ENCODE peak calls at places on chromosomes 3 and 15, in five cellular contexts. X is WERI-Rb-1, E is PC-3, R is epithelial cell of esophagus, Y is AG04450. T is an unnamed sample.

GRCh38 chr3:111803123-111803593 is 55.9 kb upstream of the PHLDB2 start:
- DNase-seq in X (no peak), E (peak), R (peak), Y (peak), T (no peak)

GRCh38 chr3:83968386-83968785 is 990.4 kb upstream of the CADM2 start:
- DNase-seq in X (no peak), E (peak), R (no peak), Y (no peak), T (no peak)

GRCh38 chr15:48324949-48325348 is 6.3 kb upstream of the DUT start:
- DNase-seq in X (no peak), E (peak), R (no peak), Y (no peak), T (no peak)

GRCh38 chr3:15637131-15637951 is 35.8 kb downstream of the BTD start:
- DNase-seq in X (no peak), E (no peak), R (no peak), Y (no peak), T (no peak)

GRCh38 chr3:104437891-104438290 is 928.8 kb upstream of the ALCAM start:
- DNase-seq in X (no peak), E (peak), R (peak), Y (no peak), T (no peak)

GRCh38 chr3:194773666-194774455 is 88.2 kb downstream of the FAM43A start:
- DNase-seq in X (no peak), E (no peak), R (no peak), Y (no peak), T (no peak)

GRCh38 chr3:45906681-45907220 is 20.4 kb downstream of the CCR9 start:
- DNase-seq in X (peak), E (peak), R (peak), Y (peak), T (no peak)

GRCh38 chr3:197068077-197068476 is 38.5 kb upstream of the MELTF start:
- DNase-seq in X (no peak), E (no peak), R (no peak), Y (no peak), T (no peak)

GRCh38 chr15:41480396-41481140 is 13.1 kb upstream of the ITPKA start:
- DNase-seq in X (no peak), E (no peak), R (no peak), Y (no peak), T (no peak)

GRCh38 chr15:65903296-65904073 is 34.2 kb downstream of the RAB11A start:
- DNase-seq in X (no peak), E (peak), R (no peak), Y (no peak), T (no peak)

GRCh38 chr15:100681335-100681746 is 79.0 kb downstream of the ASB7 start:
- DNase-seq in X (no peak), E (no peak), R (peak), Y (no peak), T (no peak)

GRCh38 chr15:29268706-29269484 is 727 bp downstream of the NSMCE3 start:
- DNase-seq in X (peak), E (peak), R (peak), Y (no peak), T (peak)

GRCh38 chr3:119588112-119588511 is 8.8 kb downstream of the ADPRH start:
- DNase-seq in X (no peak), E (no peak), R (peak), Y (no peak), T (no peak)

GRCh38 chr3:120459196-120459595 is 8.4 kb upstream of the FSTL1 start:
- DNase-seq in X (no peak), E (no peak), R (no peak), Y (no peak), T (no peak)

GRCh38 chr3:25291524-25291923 is 136.5 kb upstream of the RARB start:
- DNase-seq in X (no peak), E (no peak), R (no peak), Y (no peak), T (no peak)

GRCh38 chr15:86611392-86612040 is 531.8 kb downstream of the AGBL1 start:
- DNase-seq in X (no peak), E (peak), R (peak), Y (no peak), T (no peak)

DNA sequence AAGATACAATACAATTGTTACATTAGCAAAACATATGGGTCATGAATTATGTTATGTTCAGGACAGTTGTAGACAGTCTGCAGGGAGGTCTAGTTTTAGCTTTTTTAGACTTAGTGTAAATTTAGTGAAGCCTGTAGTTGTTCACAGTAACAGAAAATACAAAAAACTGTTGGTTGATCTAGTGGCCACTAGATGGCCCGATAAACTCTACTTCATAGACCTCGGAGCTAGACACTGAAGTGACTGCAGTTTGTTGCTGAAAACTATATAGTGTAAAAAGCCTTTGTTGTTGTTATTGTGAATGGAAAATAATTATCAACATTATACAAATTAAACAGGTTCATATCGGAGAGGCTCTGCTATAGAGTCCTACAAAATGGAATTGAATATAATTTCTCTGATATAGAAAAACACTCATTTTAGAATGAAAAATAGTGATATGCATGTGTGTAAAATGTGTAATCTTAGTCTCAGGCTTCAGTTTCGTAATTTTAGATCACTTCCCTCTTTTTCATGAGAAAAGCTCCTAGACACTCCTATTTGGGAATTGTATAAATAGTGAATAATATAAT is 18.3 kb downstream of the MAGEL2 start:
- DNase-seq in X (no peak), E (peak), R (peak), Y (no peak), T (no peak)
- TF ChIP-seq CTCF in X (peak), E (peak), R (peak), Y (peak), T (peak)

GRCh38 chr15:74799843-74800558 is 12.6 kb upstream of the LMAN1L start:
- DNase-seq in X (peak), E (peak), R (peak), Y (no peak), T (peak)

GRCh38 chr15:74798388-74799254 is 14.0 kb upstream of the LMAN1L start:
- DNase-seq in X (no peak), E (no peak), R (no peak), Y (no peak), T (no peak)

GRCh38 chr15:74800559-74801094 is 12.0 kb upstream of the LMAN1L start:
- DNase-seq in X (no peak), E (no peak), R (no peak), Y (no peak), T (no peak)

GRCh38 chr15:74801311-74801997 is 11.2 kb upstream of the LMAN1L start:
- DNase-seq in X (no peak), E (no peak), R (no peak), Y (no peak), T (no peak)

GRCh38 chr15:74799255-74799842 is 13.3 kb upstream of the LMAN1L start:
- DNase-seq in X (no peak), E (no peak), R (no peak), Y (no peak), T (no peak)
- TF ChIP-seq CTCF in X (no peak), E (no peak), R (no peak), Y (no peak), T (no peak)

DNA sequence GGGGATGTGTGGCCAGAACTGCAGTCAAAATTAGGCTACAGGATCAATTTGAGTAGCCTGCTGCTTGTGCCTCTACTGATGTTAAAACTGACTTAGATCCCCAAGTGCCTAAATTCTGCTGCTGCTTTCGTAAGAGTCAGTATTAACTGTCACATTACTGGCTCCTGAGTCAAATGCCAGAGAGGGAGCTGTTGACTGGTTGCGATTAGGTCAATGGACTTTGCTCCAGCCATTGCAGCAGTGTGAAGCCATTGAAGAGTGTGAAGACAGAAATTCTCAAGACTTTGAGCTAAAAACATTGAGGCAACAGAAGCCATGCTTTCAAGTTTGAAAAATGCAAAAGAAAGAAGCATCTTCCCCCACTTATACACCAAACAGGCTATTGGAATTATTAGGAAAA is 151.1 kb upstream of the MITF start:
- DNase-seq in X (no peak), E (no peak), R (no peak), Y (no peak), T (no peak)
- TF ChIP-seq CTCF in X (no peak), E (no peak), R (no peak), Y (no peak), T (no peak)

DNA sequence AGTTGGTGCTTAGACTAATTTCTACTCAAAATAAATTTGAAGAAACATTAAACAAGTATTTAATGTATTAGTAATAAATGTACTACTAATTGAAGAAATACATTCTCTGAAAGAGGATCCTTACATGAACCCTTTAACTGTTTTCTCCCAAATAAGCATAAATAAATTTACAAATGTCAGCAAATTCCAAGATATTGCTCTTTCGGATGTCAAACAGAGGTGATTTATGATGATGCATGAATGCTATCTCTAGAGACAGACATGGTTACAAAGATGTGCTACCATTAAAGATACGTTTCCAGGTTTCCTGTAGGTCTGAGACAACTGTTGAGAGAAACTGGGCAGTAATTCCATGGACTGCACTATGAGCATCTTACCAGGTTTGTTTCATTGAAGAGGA is 629 bp downstream of the GABRR3 start:
- DNase-seq in X (no peak), E (no peak), R (no peak), Y (no peak), T (no peak)
- TF ChIP-seq CTCF in X (no peak), E (no peak), R (no peak), Y (no peak), T (no peak)

DNA sequence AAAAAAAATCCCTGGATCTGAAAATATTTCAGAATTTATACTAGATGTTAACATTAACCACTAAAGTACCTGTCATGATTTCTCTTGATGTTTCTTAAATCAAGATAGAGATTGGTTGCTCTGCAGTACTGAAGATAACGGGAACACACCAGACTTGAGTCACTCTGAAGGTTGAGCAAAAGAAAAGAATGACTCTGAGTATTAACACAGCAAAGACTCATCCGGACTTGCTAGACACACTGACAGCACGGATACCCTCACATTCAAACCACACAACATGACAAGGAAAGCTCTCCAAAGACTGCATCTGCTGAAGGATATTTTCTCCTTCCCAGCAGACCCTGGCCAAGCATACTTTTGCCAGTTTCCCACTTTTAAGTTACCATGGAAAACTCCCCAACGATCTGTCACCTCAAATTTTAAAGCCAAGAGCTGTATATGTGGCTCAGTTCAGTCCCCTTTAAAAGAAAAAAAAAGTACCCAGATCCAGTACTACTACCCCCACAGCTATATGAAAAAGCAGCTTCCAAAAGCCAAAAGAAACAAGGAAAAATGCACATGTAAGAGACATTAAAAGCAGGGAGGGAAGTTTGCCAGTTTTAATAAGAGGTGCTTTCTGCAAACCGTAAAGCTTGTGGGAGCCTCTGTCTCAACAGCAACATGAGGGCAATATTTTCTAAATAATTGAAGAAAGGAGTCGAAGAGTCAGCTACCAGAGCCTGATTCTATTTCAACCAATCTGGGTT is 8.2 kb downstream of the EOGT start:
- DNase-seq in X (no peak), E (no peak), R (peak), Y (no peak), T (no peak)
- TF ChIP-seq CTCF in X (no peak), E (no peak), R (no peak), Y (no peak), T (no peak)

T was measured in progenitor cell of endocrine pancreas.